ENCODE peak calls at places on chromosomes 6 and 20, in eight cellular contexts. T is T-cell; S is RPMI7951; F is NCI-H510A treated with DMSO at 0.1 percent for 48 hours; N is stimulated activated CD8-positive, alpha-beta memory T cell treated with anti-CD3 and anti-CD28 coated beads, Interleukin-2, amount 100 ng/mL, for 1 hour; H is mucosa of gallbladder; P is activated CD4-positive, alpha-beta T cell treated with anti-CD3 and anti-CD28 coated beads, Interleukin-2, amount 50 U/mL, for 1 hour; R is mesenchymal stem cell. O is an unnamed sample.

GRCh38 chr6:26032387-26033131 is 54.7 kb upstream of the HFE start:
- DNase-seq in T (no peak), F (no peak), S (peak), P (peak), N (no peak), H (no peak), R (peak), O (peak)

GRCh38 chr6:41443616-41444525 is 102.3 kb upstream of the FOXP4 start:
- DNase-seq in T (no peak), P (no peak), S (no peak), R (no peak), H (no peak), F (no peak), N (no peak), O (no peak)

GRCh38 chr6:160978141-160978926 is 13.2 kb upstream of the MAP3K4 start:
- DNase-seq in T (no peak), R (peak), F (no peak), H (no peak), S (peak), P (no peak), N (no peak), O (no peak)

GRCh38 chr6:41557305-41557704 is 11.1 kb downstream of the FOXP4 start:
- DNase-seq in S (no peak), F (no peak), T (no peak), R (no peak), H (no peak), N (no peak), P (no peak), O (no peak)

GRCh38 chr6:2596222-2596621 is 154.5 kb downstream of the MYLK4 start:
- DNase-seq in T (no peak), N (no peak), P (no peak), F (no peak), R (no peak), S (no peak), H (no peak), O (no peak)

GRCh38 chr20:17654649-17655285 is 27.3 kb downstream of the RRBP1 start:
- DNase-seq in H (no peak), S (peak), R (peak), N (no peak), T (no peak), P (peak), F (no peak), O (peak)

GRCh38 chr6:41200901-41201783 is at the start of gene TREML2:
- DNase-seq in N (no peak), T (no peak), P (peak), F (no peak), S (no peak), R (no peak), H (no peak), O (no peak)

GRCh38 chr20:64142546-64142945 is 21.7 kb upstream of the MYT1 start:
- DNase-seq in F (peak), S (no peak), T (no peak), H (no peak), P (no peak), N (no peak), R (peak), O (no peak)